ENCODE peak calls at places on chromosomes 4 and X, in six cellular contexts. S is mesendoderm, M is H1, G is IMR-90, C is H9, N is trophoblast cell. J is an unnamed sample.

GRCh38 chr4:63464393-63464792 is 944.9 kb downstream of the TECRL start:
- DNase-seq in S (no peak), M (no peak), G (no peak), C (peak), N (no peak), J (no peak)

GRCh38 chr4:75708218-75708691 is 16.1 kb upstream of the USO1 start:
- DNase-seq in S (peak), M (peak), G (no peak), C (no peak), N (no peak), J (no peak)

GRCh38 chrX:31483336-31483735 is 411.5 kb upstream of the FTHL17 start:
- DNase-seq in S (no peak), M (no peak), G (peak), C (no peak), N (no peak), J (peak)

GRCh38 chrX:154712781-154713391 is 38.0 kb downstream of the GAB3 start:
- DNase-seq in S (no peak), M (no peak), G (peak), C (no peak), N (no peak), J (peak)

GRCh38 chrX:151997539-151997938 is 23.1 kb upstream of the GABRE start:
- DNase-seq in S (no peak), M (no peak), G (no peak), C (no peak), N (no peak), J (no peak)

GRCh38 chrX:137051978-137052640 is 18.3 kb upstream of the GPR101 start:
- DNase-seq in S (peak), M (peak), G (peak), C (peak), N (peak), J (peak)

GRCh38 chr4:108426493-108426892 is 193.9 kb upstream of the RPL34 start:
- DNase-seq in S (no peak), M (no peak), G (peak), C (no peak), N (no peak), J (peak)

GRCh38 chrX:19793471-19793870 is 93.9 kb downstream of the SH3KBP1 start:
- DNase-seq in S (no peak), M (no peak), G (no peak), C (no peak), N (no peak), J (no peak)

GRCh38 chr4:48259748-48260147 is 9.9 kb downstream of the TEC start:
- DNase-seq in S (no peak), M (no peak), G (no peak), C (no peak), N (no peak), J (no peak)

GRCh38 chrX:108091878-108092291 is 307 bp downstream of the ATG4A start:
- DNase-seq in S (no peak), M (no peak), G (no peak), C (no peak), N (no peak), J (peak)

GRCh38 chrX:131621650-131622049 is 77.8 kb downstream of the OR13H1 start:
- DNase-seq in S (no peak), M (no peak), G (no peak), C (no peak), N (peak), J (no peak)

GRCh38 chrX:153968754-153969124 is 2.9 kb downstream of the HCFC1 start:
- DNase-seq in S (peak), M (no peak), G (no peak), C (no peak), N (no peak), J (no peak)

GRCh38 chrX:151970661-151971060 is 3.8 kb downstream of the GABRE start:
- DNase-seq in S (no peak), M (no peak), G (peak), C (no peak), N (peak), J (peak)

GRCh38 chrX:16319929-16320328 is 152.6 kb downstream of the MAGEB17 start:
- DNase-seq in S (no peak), M (no peak), G (peak), C (no peak), N (no peak), J (peak)

GRCh38 chr4:117777721-117778120 is 256.6 kb upstream of the NDST3 start:
- DNase-seq in S (no peak), M (no peak), G (no peak), C (no peak), N (no peak), J (no peak)

GRCh38 chr4:73970945-73971344 is 10.9 kb downstream of the PF4 start:
- DNase-seq in S (no peak), M (no peak), G (no peak), C (no peak), N (no peak), J (no peak)

GRCh38 chrX:149962859-149963757 is 24.8 kb upstream of the EOLA2 start:
- DNase-seq in S (peak), M (no peak), G (peak), C (peak), N (peak), J (peak)

GRCh38 chrX:19863237-19864223 is 23.9 kb downstream of the SH3KBP1 start:
- DNase-seq in S (no peak), M (no peak), G (peak), C (no peak), N (no peak), J (peak)

GRCh38 chr4:10765386-10765785 is 80.8 kb upstream of the CLNK start:
- DNase-seq in S (no peak), M (no peak), G (no peak), C (no peak), N (peak), J (no peak)

GRCh38 chr4:140037353-140038030 is 116.5 kb downstream of the MAML3 start:
- DNase-seq in S (no peak), M (no peak), G (peak), C (no peak), N (peak), J (peak)

DNA sequence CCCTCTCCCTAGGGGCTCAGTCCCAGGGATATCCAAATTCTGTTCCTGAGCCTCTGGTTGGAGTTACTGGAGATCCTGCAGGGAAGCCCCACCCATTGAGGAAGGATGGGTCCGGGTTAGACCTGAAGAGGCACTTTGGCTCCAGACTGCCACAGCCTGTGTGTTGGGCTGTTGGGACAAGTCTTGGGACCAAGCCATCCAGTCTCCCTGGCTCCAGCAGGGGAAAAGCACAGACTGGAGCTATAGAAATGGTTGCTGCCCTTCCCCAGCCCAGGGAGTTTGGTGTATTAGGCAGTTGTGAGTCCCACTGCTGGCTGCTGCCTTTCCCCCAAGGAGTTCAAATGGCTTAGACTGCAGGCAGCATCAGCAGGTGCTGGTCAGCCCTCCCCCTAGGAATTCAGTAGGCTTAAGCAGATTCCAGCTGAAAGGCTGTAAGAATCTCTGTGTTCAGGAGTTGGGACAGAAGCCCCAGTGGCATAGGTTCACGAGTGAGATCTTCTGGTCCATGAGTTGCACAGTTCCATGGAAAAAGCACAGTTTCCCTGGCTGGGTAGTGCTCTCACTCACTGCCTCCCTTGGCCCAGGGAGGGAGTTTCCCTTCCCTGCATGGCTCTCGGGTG is 344.0 kb upstream of the EPHA5 start:
- DNase-seq in S (peak), M (peak), G (no peak), C (peak), N (no peak), J (no peak)
- H2BK5ac ChIP-seq in S (no peak), M (peak), G (no peak), C (no peak), N (no peak), J (no peak)

DNA sequence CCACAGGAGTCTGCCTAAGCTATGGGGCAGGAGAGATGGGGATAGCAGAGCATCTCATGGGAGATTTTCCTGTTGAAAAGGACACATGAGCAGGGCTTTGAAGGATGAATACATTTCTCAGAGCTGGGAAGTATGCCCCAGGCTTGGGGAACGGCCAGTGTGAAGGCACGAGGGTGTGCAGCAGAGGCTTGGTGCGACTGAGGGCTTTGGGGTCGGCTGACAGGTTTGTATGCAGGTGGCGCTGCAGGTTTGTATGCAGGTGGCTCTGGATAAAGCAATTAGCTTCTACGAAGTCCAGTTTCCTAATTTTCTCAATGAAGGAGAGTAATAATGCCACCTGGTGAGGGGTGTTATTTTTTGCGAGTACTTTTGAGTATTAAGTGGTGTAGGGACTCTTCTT is 6.8 kb upstream of the KIAA0232 start:
- DNase-seq in S (no peak), M (no peak), G (no peak), C (no peak), N (no peak), J (no peak)
- H2AK5ac ChIP-seq in S (no peak), M (no peak), G (no peak), C (no peak), N (no peak), J (no peak)

GRCh38 chr4:15400911-15401671 is 26.7 kb upstream of the C1QTNF7 start:
- DNase-seq in S (peak), M (no peak), G (peak), C (no peak), N (peak), J (peak)

GRCh38 chr4:15398732-15399131 is 29.1 kb upstream of the C1QTNF7 start:
- DNase-seq in S (no peak), M (no peak), G (no peak), C (no peak), N (no peak), J (no peak)

GRCh38 chr4:15398001-15398400 is 29.8 kb upstream of the C1QTNF7 start:
- DNase-seq in S (no peak), M (no peak), G (no peak), C (no peak), N (no peak), J (no peak)

GRCh38 chr4:15402146-15402545 is 25.7 kb upstream of the C1QTNF7 start:
- DNase-seq in S (no peak), M (no peak), G (peak), C (no peak), N (peak), J (peak)

DNA sequence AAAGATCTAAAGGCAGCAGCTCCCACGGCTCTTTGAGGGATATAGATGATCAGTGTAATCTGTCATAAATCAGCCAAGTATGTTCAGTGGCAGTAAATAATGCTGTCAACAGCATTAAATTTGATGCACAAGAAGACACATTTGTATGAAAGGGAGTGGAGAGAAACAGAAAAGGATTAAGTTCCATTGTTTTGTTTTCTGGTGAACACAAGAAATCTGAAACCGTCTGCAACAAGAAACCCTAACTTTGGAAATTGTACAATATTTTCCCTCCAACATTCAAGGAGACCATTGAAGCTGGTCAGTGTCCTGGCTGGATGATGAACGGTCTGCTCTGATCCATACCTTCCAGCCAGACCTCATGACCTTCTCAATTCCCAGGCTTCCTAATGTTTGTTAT is 27.6 kb upstream of the C1QTNF7 start:
- DNase-seq in S (no peak), M (no peak), G (no peak), C (no peak), N (no peak), J (no peak)
- H3K4me2 ChIP-seq in S (no peak), M (no peak), G (peak), C (no peak), N (no peak), J (no peak)

GRCh38 chr4:3469386-3470243 is 6.5 kb downstream of the DOK7 start:
- DNase-seq in S (no peak), M (no peak), G (no peak), C (no peak), N (no peak), J (no peak)
- H2BK5ac ChIP-seq in S (no peak), M (no peak), G (no peak), C (no peak), N (no peak), J (no peak)

GRCh38 chrX:1327651-1328304 is 8.8 kb upstream of the IL3RA start:
- DNase-seq in S (no peak), M (no peak), G (no peak), C (no peak), N (no peak), J (peak)
- H2AK5ac ChIP-seq in S (no peak), M (no peak), G (no peak), C (no peak), N (no peak), J (no peak)

GRCh38 chr4:145709336-145709735 is 29.4 kb downstream of the C4orf51 start:
- DNase-seq in S (no peak), M (no peak), G (no peak), C (no peak), N (no peak), J (no peak)
- H3K4me2 ChIP-seq in S (no peak), M (no peak), G (no peak), C (no peak), N (no peak), J (no peak)